ENCODE peak calls at places on chromosome 6, in six cellular contexts. R, D, N, G, A and I are unnamed samples.

GRCh38 chr6:133837801-133838349 is 51.0 kb upstream of the TCF21 start:
- DNase-seq in A (peak), G (peak), D (peak), R (peak), N (peak), I (peak)

GRCh38 chr6:36296240-36296639 is 26.4 kb downstream of the PNPLA1 start:
- DNase-seq in N (no peak), D (peak), A (no peak), G (no peak), R (no peak), I (no peak)

GRCh38 chr6:66189915-66190314 is 482.9 kb upstream of the EYS start:
- DNase-seq in A (no peak), N (no peak), G (no peak), D (no peak), R (no peak), I (no peak)

GRCh38 chr6:134795696-134796095 is 154.2 kb downstream of the ALDH8A1 start:
- DNase-seq in N (no peak), D (peak), R (peak), A (no peak), G (no peak), I (no peak)

GRCh38 chr6:113362542-113363430 is 494.4 kb upstream of the MARCKS start:
- DNase-seq in D (peak), A (no peak), G (no peak), R (no peak), N (no peak), I (no peak)

GRCh38 chr6:70241991-70242420 is 60.9 kb downstream of the COL9A1 start:
- DNase-seq in N (no peak), G (no peak), A (no peak), D (no peak), R (no peak), I (no peak)

GRCh38 chr6:73062837-73063236 is 162.5 kb downstream of the KHDC1L start:
- DNase-seq in R (no peak), A (no peak), N (no peak), D (peak), G (no peak), I (no peak)

GRCh38 chr6:138657026-138657425 is 116.5 kb upstream of the CCDC28A start:
- DNase-seq in D (no peak), A (no peak), G (no peak), N (no peak), R (no peak), I (no peak)

GRCh38 chr6:110534731-110535164 is 58.3 kb upstream of the SLC22A16 start:
- DNase-seq in N (no peak), A (no peak), D (peak), G (no peak), R (no peak), I (no peak)

GRCh38 chr6:63634630-63635029 is 972 bp upstream of the PHF3 start:
- DNase-seq in G (no peak), N (peak), D (no peak), R (peak), A (no peak), I (no peak)

GRCh38 chr6:107140581-107140980 is 25.3 kb upstream of the BEND3 start:
- DNase-seq in A (no peak), D (no peak), N (no peak), G (no peak), R (no peak), I (no peak)

GRCh38 chr6:30882764-30883475 is 1.4 kb upstream of the DDR1 start:
- DNase-seq in R (peak), N (peak), G (no peak), A (peak), D (no peak), I (peak)

GRCh38 chr6:136873733-136874132 is 48.4 kb upstream of the SLC35D3 start:
- DNase-seq in D (no peak), A (no peak), G (no peak), R (no peak), N (no peak), I (no peak)

GRCh38 chr6:1610497-1611321 is 994 bp downstream of the FOXC1 start:
- DNase-seq in G (peak), R (peak), D (peak), N (peak), A (no peak), I (no peak)

GRCh38 chr6:2843138-2843740 is 1.6 kb upstream of the SERPINB1 start:
- DNase-seq in N (no peak), A (no peak), R (no peak), G (no peak), D (peak), I (no peak)

GRCh38 chr6:2842139-2842552 is 483 bp upstream of the SERPINB1 start:
- DNase-seq in A (no peak), D (no peak), N (no peak), R (no peak), G (no peak), I (no peak)

GRCh38 chr6:2840794-2841061 is 935 bp downstream of the SERPINB1 start:
- DNase-seq in R (no peak), N (no peak), D (no peak), G (no peak), A (no peak), I (no peak)

GRCh38 chr6:2839982-2840793 is 1.5 kb downstream of the SERPINB1 start:
- DNase-seq in N (no peak), A (no peak), D (no peak), R (no peak), G (no peak), I (no peak)

DNA sequence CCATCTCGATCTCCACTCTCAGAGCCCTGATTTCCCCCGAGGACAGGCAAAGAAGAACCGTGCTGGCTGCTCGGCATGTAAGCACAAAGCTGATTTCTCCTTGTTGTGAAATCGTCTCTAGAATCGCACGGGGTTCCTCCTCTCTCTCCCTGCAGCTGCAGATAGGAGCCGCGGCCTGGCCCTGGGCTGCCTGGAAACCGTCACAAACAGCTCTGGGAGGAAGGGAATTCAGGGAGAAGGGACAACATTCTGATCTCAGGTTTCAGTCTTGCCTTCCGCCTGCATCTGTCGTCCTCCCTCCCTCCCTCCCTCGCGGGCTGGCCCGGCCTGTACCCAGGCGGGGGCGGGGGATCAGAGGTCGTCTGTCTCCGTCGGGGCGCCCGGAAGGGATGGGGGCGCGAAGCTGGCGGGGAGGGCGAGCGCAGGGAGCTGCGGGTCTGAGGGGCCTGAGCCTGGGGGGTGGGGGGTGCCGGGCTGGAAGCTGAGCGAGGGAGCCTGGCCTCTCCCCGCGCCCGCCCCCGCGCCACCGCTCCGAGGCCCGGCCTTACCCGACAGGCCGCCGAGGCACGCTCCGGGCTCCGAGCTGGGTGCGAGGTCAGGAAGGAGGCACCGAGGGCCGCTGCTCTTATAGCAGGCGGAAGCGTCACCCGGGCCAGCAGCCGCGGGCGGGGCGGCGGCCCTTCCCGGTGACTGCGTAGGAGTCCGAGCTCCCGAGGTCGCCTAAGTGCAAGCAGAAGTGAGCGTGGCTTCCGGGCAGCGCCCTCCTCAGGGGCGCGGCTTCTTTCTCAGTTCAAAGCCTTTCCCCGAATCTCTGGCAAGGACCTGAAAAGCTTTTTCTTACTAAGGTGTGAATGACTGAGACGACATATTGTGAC is at the start of gene SERPINB1:
- DNase-seq in G (peak), D (peak), R (peak), N (peak), A (peak), I (peak)
- H3K27ac ChIP-seq in G (peak), D (peak), R (peak), N (peak), A (peak), I (peak)

GRCh38 chr6:99614430-99615161 is 8.0 kb downstream of the PRDM13 start:
- DNase-seq in A (peak), R (peak), D (no peak), N (peak), G (no peak), I (no peak)
- TF ChIP-seq CTCF in A (no peak), R (peak), D (no peak), N (peak), G (no peak), I (no peak)

GRCh38 chr6:116307001-116307400 is 27.3 kb upstream of the TSPYL1 start:
- DNase-seq in A (no peak), G (no peak), R (no peak), D (no peak), N (no peak), I (no peak)
- H3K27ac ChIP-seq in A (no peak), G (no peak), R (no peak), D (no peak), N (no peak), I (no peak)

DNA sequence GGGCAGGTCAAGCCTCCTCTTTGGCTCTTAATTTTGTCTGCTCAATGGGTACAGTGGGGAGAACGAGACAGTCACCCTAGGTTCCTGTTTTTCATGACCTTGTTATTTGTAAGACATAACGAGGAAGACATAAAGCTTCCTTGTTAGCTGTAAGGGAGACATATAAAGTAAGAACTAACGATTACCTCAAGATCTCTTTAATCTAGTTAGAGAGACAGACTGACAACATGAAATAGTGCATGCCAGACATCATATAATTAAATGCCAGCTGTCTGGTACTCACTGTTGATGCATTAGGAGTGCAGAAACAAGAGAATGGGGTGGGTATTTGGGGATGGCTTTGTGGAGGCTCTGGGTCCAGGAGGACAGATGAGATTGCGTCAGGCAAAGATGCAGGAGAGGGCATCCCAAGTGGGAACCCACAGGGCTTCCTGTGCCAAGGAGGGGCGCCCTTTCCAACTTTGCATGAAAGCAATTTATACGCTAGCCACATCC is 3.8 kb upstream of the CCDC167 start:
- DNase-seq in N (no peak), R (no peak), D (no peak), G (no peak), A (no peak), I (no peak)
- TF ChIP-seq CTCF in N (no peak), R (no peak), D (no peak), G (no peak), A (no peak), I (no peak)

GRCh38 chr6:38239719-38240451 is 399.8 kb downstream of the BTBD9 start:
- DNase-seq in D (no peak), R (no peak), N (no peak), A (no peak), G (no peak), I (no peak)
- H3K27ac ChIP-seq in D (no peak), R (no peak), N (no peak), A (no peak), G (no peak), I (no peak)

GRCh38 chr6:15288856-15289255 is 43.0 kb downstream of the JARID2 start:
- DNase-seq in D (no peak), N (no peak), G (no peak), A (no peak), R (no peak), I (no peak)

GRCh38 chr6:15282334-15282733 is 36.5 kb downstream of the JARID2 start:
- DNase-seq in D (no peak), N (no peak), G (no peak), A (no peak), R (no peak), I (no peak)

GRCh38 chr6:15283986-15284361 is 38.1 kb downstream of the JARID2 start:
- DNase-seq in D (peak), G (no peak), A (no peak), R (no peak), N (no peak), I (no peak)

GRCh38 chr6:15287670-15288069 is 41.8 kb downstream of the JARID2 start:
- DNase-seq in A (peak), G (no peak), D (no peak), N (no peak), R (no peak), I (no peak)

GRCh38 chr6:15285682-15286294 is 39.9 kb downstream of the JARID2 start:
- DNase-seq in R (no peak), D (no peak), G (no peak), N (no peak), A (no peak), I (no peak)
- TF ChIP-seq CTCF in R (peak), D (peak), G (no peak), N (peak), A (no peak), I (no peak)

GRCh38 chr6:56841751-56842150 is 113.2 kb upstream of the BEND6 start:
- DNase-seq in N (no peak), G (no peak), R (no peak), D (no peak), A (no peak), I (no peak)

GRCh38 chr6:56842602-56843475 is 112.1 kb upstream of the BEND6 start:
- DNase-seq in R (no peak), N (peak), A (peak), G (peak), D (peak), I (peak)

GRCh38 chr6:56839533-56840183 is 115.2 kb upstream of the BEND6 start:
- DNase-seq in R (no peak), A (no peak), D (no peak), G (no peak), N (no peak), I (no peak)

GRCh38 chr6:56840467-56841371 is 114.2 kb upstream of the BEND6 start:
- DNase-seq in N (no peak), R (no peak), G (no peak), A (no peak), D (peak), I (peak)

DNA sequence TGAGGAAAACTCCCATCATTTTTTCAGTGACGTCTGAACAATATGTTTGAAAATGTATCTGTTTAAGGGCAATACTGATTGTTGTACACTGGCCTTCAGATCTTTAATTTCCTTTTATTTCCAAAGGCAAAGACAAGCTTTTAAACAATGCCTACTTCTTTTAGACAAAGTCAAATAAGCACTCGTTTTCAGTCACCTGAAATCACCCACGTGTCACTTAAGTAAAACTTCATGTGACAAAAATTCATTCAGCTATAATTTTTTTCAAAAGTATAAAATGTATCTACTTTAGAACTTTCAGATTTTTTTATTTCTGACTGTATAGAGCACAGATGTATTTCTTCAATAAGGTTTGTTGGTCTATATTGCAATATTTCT is 113.5 kb upstream of the BEND6 start:
- DNase-seq in R (no peak), A (no peak), G (no peak), N (no peak), D (no peak), I (no peak)
- H3K27ac ChIP-seq in R (no peak), A (peak), G (peak), N (no peak), D (no peak), I (no peak)

GRCh38 chr6:95865857-95866256 is 149.9 kb upstream of the FUT9 start:
- DNase-seq in R (no peak), A (no peak), N (no peak), G (no peak), D (no peak), I (no peak)

GRCh38 chr6:95867205-95867604 is 148.6 kb upstream of the FUT9 start:
- DNase-seq in R (no peak), A (no peak), N (no peak), G (no peak), D (no peak), I (no peak)

DNA sequence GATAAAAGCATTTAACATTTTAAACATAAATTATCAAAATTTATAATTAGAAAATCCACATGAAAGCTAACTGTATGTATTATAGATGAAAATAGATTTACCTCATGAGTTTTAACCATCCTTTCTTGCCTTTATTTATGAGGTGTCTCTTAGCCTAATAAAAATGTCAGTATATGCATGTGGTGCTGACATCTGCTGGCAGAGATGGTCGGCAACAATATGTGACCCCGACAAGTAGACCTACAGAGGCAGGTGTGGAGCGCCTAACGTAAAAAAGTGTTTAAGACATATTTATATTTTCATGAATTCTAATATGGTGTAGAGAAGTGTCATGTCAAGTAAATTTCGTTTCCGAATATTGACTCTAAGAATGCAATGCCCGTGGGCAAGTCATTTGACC is 149.0 kb upstream of the FUT9 start:
- DNase-seq in A (no peak), D (no peak), R (peak), N (peak), G (no peak), I (peak)
- TF ChIP-seq CTCF in A (no peak), D (no peak), R (peak), N (peak), G (peak), I (peak)